ENCODE peak calls at places on chromosomes 7 and 10, in five cellular contexts. H is globus pallidus, V is COR-L47, C is epithelial cell of prostate, S is cardiac fibroblast. Z is an unnamed sample.

GRCh38 chr10:43093423-43094090 is 16.7 kb downstream of the RET start:
- DNase-seq in H (no peak), V (no peak), S (no peak), C (no peak), Z (peak; percentile 44)

GRCh38 chr10:77689339-77689738 is 51.7 kb upstream of the KCNMA1 start:
- DNase-seq in S (no peak), H (no peak), V (no peak), C (no peak), Z (no peak)

GRCh38 chr10:83987216-83987615 is 152.1 kb upstream of the GHITM start:
- DNase-seq in S (peak; percentile 56), C (no peak), H (no peak), V (no peak), Z (no peak)

GRCh38 chr7:143284591-143285453 is at the start of gene TMEM139:
- DNase-seq in V (no peak), C (no peak), H (peak; percentile 79), S (no peak), Z (no peak)

GRCh38 chr10:69861251-69862240 is 59.8 kb downstream of the COL13A1 start:
- DNase-seq in V (no peak), H (no peak), C (peak; percentile 70), S (peak; percentile 90), Z (peak; percentile 63)

GRCh38 chr7:32217841-32218467 is 147.7 kb upstream of the PDE1C start:
- DNase-seq in H (no peak), C (no peak), S (no peak), V (no peak), Z (no peak)

GRCh38 chr10:43045631-43046287 is 31.1 kb upstream of the RET start:
- DNase-seq in S (no peak), V (no peak), C (no peak), H (no peak), Z (no peak)

GRCh38 chr7:102891693-102892261 is 21.0 kb upstream of the LRRC17 start:
- DNase-seq in S (peak; percentile 90), V (no peak), C (no peak), H (peak; percentile 5), Z (peak; percentile 12)

GRCh38 chr7:47771301-47771989 is 176.8 kb downstream of the PKD1L1 start:
- DNase-seq in V (no peak), C (no peak), S (peak; percentile 38), H (peak; percentile 10), Z (no peak)

GRCh38 chr7:42677751-42678231 is 234.1 kb downstream of the C7orf25 start:
- DNase-seq in C (peak; percentile 78), V (no peak), H (no peak), S (peak; percentile 90), Z (no peak)

GRCh38 chr7:156829669-156830336 is 63.2 kb downstream of the LMBR1 start:
- DNase-seq in H (no peak), C (no peak), S (no peak), V (no peak), Z (no peak)

GRCh38 chr10:73991846-73992245 is 6.1 kb upstream of the VCL start:
- DNase-seq in H (no peak), V (no peak), C (no peak), S (no peak), Z (peak; percentile 91)

GRCh38 chr7:1567082-1567771 is 2.6 kb downstream of the PSMG3 start:
- DNase-seq in H (no peak), V (no peak), S (no peak), C (no peak), Z (no peak)

GRCh38 chr7:7761340-7761973 is 43.0 kb upstream of the RPA3 start:
- DNase-seq in S (peak; percentile 74), V (peak; percentile 66), H (peak; percentile 49), C (no peak), Z (peak; percentile 77)

GRCh38 chr10:119658274-119658673 is 7.1 kb downstream of the BAG3 start:
- DNase-seq in C (no peak), V (no peak), S (peak; percentile 89), H (no peak), Z (peak; percentile 62)

GRCh38 chr10:49608925-49609282 is 1.2 kb upstream of the SLC18A3 start:
- DNase-seq in S (no peak), V (no peak), C (no peak), H (no peak), Z (no peak)

GRCh38 chr10:133016493-133017202 is 71.1 kb upstream of the ADGRA1 start:
- DNase-seq in H (no peak), V (no peak), S (no peak), C (no peak), Z (no peak)

GRCh38 chr7:42843209-42843800 is 68.6 kb downstream of the C7orf25 start:
- DNase-seq in S (peak; percentile 57), V (peak; percentile 3), H (peak; percentile 47), C (no peak), Z (peak; percentile 9)

GRCh38 chr10:78780551-78780961 is 288.2 kb upstream of the ZMIZ1 start:
- DNase-seq in H (no peak), C (no peak), S (no peak), V (no peak), Z (no peak)

GRCh38 chr10:29356931-29357330 is 68.1 kb downstream of the LYZL1 start:
- DNase-seq in H (no peak), V (no peak), C (no peak), S (no peak), Z (no peak)

GRCh38 chr10:17951868-17952371 is at the start of gene SLC39A12:
- DNase-seq in C (peak; percentile 54), V (no peak), S (peak; percentile 52), H (no peak), Z (peak; percentile 46)

GRCh38 chr7:148941598-148942280 is 57.6 kb upstream of the EZH2 start:
- DNase-seq in H (peak; percentile 24), C (no peak), V (peak; percentile 82), S (peak; percentile 50), Z (peak; percentile 88)

GRCh38 chr10:5550250-5550545 is 25.4 kb downstream of the CALML3 start:
- DNase-seq in C (no peak), S (no peak), V (no peak), H (no peak), Z (no peak)

GRCh38 chr7:29898301-29898700 is 91.3 kb downstream of the SCRN1 start:
- DNase-seq in S (no peak), H (no peak), V (no peak), C (no peak), Z (no peak)

GRCh38 chr7:117600912-117601311 is 121.1 kb downstream of the CFTR start:
- DNase-seq in S (peak; percentile 26), V (no peak), H (no peak), C (no peak), Z (no peak)

GRCh38 chr10:36688717-36689116 is 436.7 kb upstream of the ANKRD30A start:
- DNase-seq in C (no peak), H (no peak), V (no peak), S (no peak), Z (no peak)

GRCh38 chr7:133789951-133790350 is 337.2 kb upstream of the LRGUK start:
- DNase-seq in H (no peak), C (no peak), S (no peak), V (no peak), Z (no peak)

GRCh38 chr7:23378996-23379395 is 79.9 kb downstream of the MALSU1 start:
- DNase-seq in V (no peak), C (no peak), S (no peak), H (no peak), Z (no peak)

GRCh38 chr7:17236603-17237002 is 61.8 kb upstream of the AHR start:
- DNase-seq in S (peak; percentile 51), H (no peak), C (no peak), V (no peak), Z (no peak)

Z was measured in OCI-M1.